ENCODE peak calls at places on chromosomes 5 and 9, in seven cellular contexts. One of them, this sample, is unnamed.

GRCh38 chr5:140977003-140977402 is 10.7 kb downstream of the PCDHAC2 start:
- DNase-seq in HepG2: no peak
- DNase-seq in HCT116: no peak
- DNase-seq in K562: no peak
- DNase-seq in H1: no peak
- DNase-seq in SK-N-SH: no peak
- DNase-seq in GM12878: no peak
- DNase-seq in this sample: no peak

GRCh38 chr5:50435131-50435530 is 6.0 kb downstream of the EMB start:
- DNase-seq in HCT116: no peak
- DNase-seq in H1: no peak
- DNase-seq in HepG2: no peak
- DNase-seq in SK-N-SH: no peak
- DNase-seq in K562: no peak
- DNase-seq in GM12878: no peak
- DNase-seq in this sample: no peak

GRCh38 chr5:69493235-69493925 is 790 bp downstream of the OCLN start:
- DNase-seq in SK-N-SH: peak
- DNase-seq in HepG2: no peak
- DNase-seq in HCT116: no peak
- DNase-seq in GM12878: no peak
- DNase-seq in H1: no peak
- DNase-seq in K562: no peak
- DNase-seq in this sample: peak

GRCh38 chr9:23611874-23612273 is 214.2 kb downstream of the ELAVL2 start:
- DNase-seq in SK-N-SH: no peak
- DNase-seq in H1: no peak
- DNase-seq in GM12878: no peak
- DNase-seq in HepG2: no peak
- DNase-seq in K562: no peak
- DNase-seq in HCT116: no peak
- DNase-seq in this sample: no peak

GRCh38 chr5:52956014-52956413 is 33.1 kb upstream of the ITGA2 start:
- DNase-seq in HCT116: no peak
- DNase-seq in GM12878: no peak
- DNase-seq in HepG2: peak
- DNase-seq in K562: no peak
- DNase-seq in SK-N-SH: no peak
- DNase-seq in H1: no peak
- DNase-seq in this sample: no peak

GRCh38 chr5:148090780-148091221 is 27.0 kb downstream of the SPINK5 start:
- DNase-seq in H1: no peak
- DNase-seq in HCT116: no peak
- DNase-seq in HepG2: no peak
- DNase-seq in SK-N-SH: no peak
- DNase-seq in GM12878: no peak
- DNase-seq in K562: no peak
- DNase-seq in this sample: no peak

GRCh38 chr9:77427256-77427927 is 220.7 kb downstream of the GNA14 start:
- DNase-seq in HCT116: no peak
- DNase-seq in GM12878: no peak
- DNase-seq in K562: no peak
- DNase-seq in HepG2: no peak
- DNase-seq in H1: no peak
- DNase-seq in SK-N-SH: no peak
- DNase-seq in this sample: no peak

GRCh38 chr5:73143716-73144115 is 23.3 kb downstream of the TMEM171 start:
- DNase-seq in K562: no peak
- DNase-seq in H1: no peak
- DNase-seq in HCT116: no peak
- DNase-seq in HepG2: no peak
- DNase-seq in SK-N-SH: no peak
- DNase-seq in GM12878: no peak
- DNase-seq in this sample: no peak

GRCh38 chr9:94639045-94639995 is at the start of gene FBP1:
- DNase-seq in K562: peak
- DNase-seq in H1: no peak
- DNase-seq in HepG2: no peak
- DNase-seq in HCT116: no peak
- DNase-seq in GM12878: no peak
- DNase-seq in SK-N-SH: no peak
- DNase-seq in this sample: peak

GRCh38 chr9:94002316-94003140 is 47.4 kb upstream of the BARX1 start:
- DNase-seq in GM12878: no peak
- DNase-seq in K562: peak
- DNase-seq in HepG2: peak
- DNase-seq in H1: no peak
- DNase-seq in SK-N-SH: peak
- DNase-seq in HCT116: no peak
- DNase-seq in this sample: peak

GRCh38 chr9:112299514-112299913 is 33.9 kb downstream of the PTBP3 start:
- DNase-seq in SK-N-SH: no peak
- DNase-seq in K562: no peak
- DNase-seq in GM12878: no peak
- DNase-seq in HepG2: peak
- DNase-seq in H1: no peak
- DNase-seq in HCT116: no peak
- DNase-seq in this sample: no peak

GRCh38 chr5:44246986-44247385 is 142.2 kb downstream of the FGF10 start:
- DNase-seq in GM12878: no peak
- DNase-seq in K562: no peak
- DNase-seq in H1: no peak
- DNase-seq in HCT116: no peak
- DNase-seq in HepG2: no peak
- DNase-seq in SK-N-SH: no peak
- DNase-seq in this sample: no peak

GRCh38 chr5:171520300-171521170 is 101.1 kb downstream of the FGF18 start:
- DNase-seq in HepG2: no peak
- DNase-seq in HCT116: no peak
- DNase-seq in GM12878: no peak
- DNase-seq in SK-N-SH: peak
- DNase-seq in H1: peak
- DNase-seq in K562: no peak
- DNase-seq in this sample: no peak

GRCh38 chr5:1745190-1745805 is 54.3 kb downstream of the MRPL36 start:
- DNase-seq in SK-N-SH: no peak
- DNase-seq in HCT116: no peak
- DNase-seq in GM12878: no peak
- DNase-seq in H1: no peak
- DNase-seq in K562: no peak
- DNase-seq in HepG2: no peak
- DNase-seq in this sample: no peak

GRCh38 chr5:110872963-110873362 is 134.2 kb downstream of the SLC25A46 start:
- DNase-seq in SK-N-SH: no peak
- DNase-seq in GM12878: no peak
- DNase-seq in K562: no peak
- DNase-seq in HepG2: no peak
- DNase-seq in HCT116: no peak
- DNase-seq in H1: no peak
- DNase-seq in this sample: no peak

GRCh38 chr9:126860077-126860756 is at the start of gene ZBTB34:
- DNase-seq in HCT116: peak
- DNase-seq in SK-N-SH: peak
- DNase-seq in GM12878: no peak
- DNase-seq in H1: peak
- DNase-seq in HepG2: peak
- DNase-seq in K562: peak
- DNase-seq in this sample: peak

GRCh38 chr5:7852542-7852941 is 1.6 kb upstream of the CFAP90 start:
- DNase-seq in HCT116: no peak
- DNase-seq in H1: no peak
- DNase-seq in GM12878: no peak
- DNase-seq in SK-N-SH: no peak
- DNase-seq in K562: no peak
- DNase-seq in HepG2: no peak
- DNase-seq in this sample: no peak

GRCh38 chr9:27460225-27461023 is 63.7 kb upstream of the IFNK start:
- DNase-seq in HepG2: no peak
- DNase-seq in K562: no peak
- DNase-seq in H1: no peak
- DNase-seq in SK-N-SH: no peak
- DNase-seq in GM12878: peak
- DNase-seq in HCT116: no peak
- DNase-seq in this sample: no peak

GRCh38 chr5:2038337-2039179 is 155.8 kb upstream of the IRX4 start:
- DNase-seq in H1: peak
- DNase-seq in GM12878: no peak
- DNase-seq in SK-N-SH: peak
- DNase-seq in HepG2: peak
- DNase-seq in HCT116: peak
- DNase-seq in K562: peak
- DNase-seq in this sample: peak

GRCh38 chr9:91421022-91421765 is 2.4 kb downstream of the NFIL3 start:
- DNase-seq in GM12878: no peak
- DNase-seq in H1: no peak
- DNase-seq in HepG2: peak
- DNase-seq in HCT116: no peak
- DNase-seq in SK-N-SH: peak
- DNase-seq in K562: no peak
- DNase-seq in this sample: no peak

GRCh38 chr5:123936548-123936947 is 424.6 kb downstream of the CSNK1G3 start:
- DNase-seq in HCT116: no peak
- DNase-seq in H1: no peak
- DNase-seq in GM12878: no peak
- DNase-seq in SK-N-SH: no peak
- DNase-seq in HepG2: no peak
- DNase-seq in K562: no peak
- DNase-seq in this sample: no peak

GRCh38 chr5:94245608-94246007 is 372.8 kb downstream of the KIAA0825 start:
- DNase-seq in K562: no peak
- DNase-seq in SK-N-SH: no peak
- DNase-seq in HCT116: no peak
- DNase-seq in GM12878: no peak
- DNase-seq in H1: no peak
- DNase-seq in HepG2: no peak
- DNase-seq in this sample: no peak

GRCh38 chr9:133828338-133828997 is 90.3 kb upstream of the SARDH start:
- DNase-seq in K562: no peak
- DNase-seq in SK-N-SH: no peak
- DNase-seq in HCT116: no peak
- DNase-seq in H1: no peak
- DNase-seq in GM12878: no peak
- DNase-seq in HepG2: no peak
- DNase-seq in this sample: no peak

DNA sequence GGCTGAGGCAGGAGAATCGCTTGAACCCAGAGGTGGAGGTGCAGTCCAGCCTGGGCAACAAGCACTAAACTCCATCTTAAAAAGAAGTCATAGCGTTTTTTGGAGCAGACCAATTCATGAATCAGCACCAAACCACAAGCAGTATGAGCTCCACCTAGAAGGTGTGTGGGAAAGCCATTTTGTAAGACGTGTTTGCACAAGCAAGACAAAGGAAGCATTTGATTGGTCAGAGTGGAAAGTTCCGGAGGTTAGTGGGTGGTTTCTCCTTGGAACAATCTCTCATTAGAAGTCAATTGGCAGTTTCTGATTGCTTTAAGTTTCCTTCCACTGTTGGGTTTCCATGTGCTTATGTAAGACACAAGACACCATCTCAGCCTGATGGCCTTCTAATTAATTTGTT is 5.0 kb downstream of the SRD5A1 start:
- DNase-seq in SK-N-SH: no peak
- DNase-seq in HepG2: no peak
- DNase-seq in GM12878: no peak
- DNase-seq in H1: no peak
- DNase-seq in K562: no peak
- DNase-seq in HCT116: no peak
- DNase-seq in this sample: no peak
- TF ChIP-seq JUND in SK-N-SH: no peak
- TF ChIP-seq JUND in HepG2: no peak
- TF ChIP-seq JUND in GM12878: no peak
- TF ChIP-seq JUND in H1: no peak
- TF ChIP-seq JUND in K562: no peak
- TF ChIP-seq JUND in HCT116: no peak
- TF ChIP-seq JUND in this sample: no peak

GRCh38 chr5:145739824-145740223 is 95.3 kb downstream of the PRELID2 start:
- DNase-seq in K562: no peak
- DNase-seq in HepG2: no peak
- DNase-seq in SK-N-SH: no peak
- DNase-seq in GM12878: no peak
- DNase-seq in H1: no peak
- DNase-seq in HCT116: no peak
- DNase-seq in this sample: no peak
- TF ChIP-seq JUND in K562: no peak
- TF ChIP-seq JUND in HepG2: no peak
- TF ChIP-seq JUND in SK-N-SH: no peak
- TF ChIP-seq JUND in GM12878: no peak
- TF ChIP-seq JUND in H1: no peak
- TF ChIP-seq JUND in HCT116: no peak
- TF ChIP-seq JUND in this sample: no peak

GRCh38 chr9:124012368-124013262 is 1.0 kb downstream of the LHX2 start:
- DNase-seq in GM12878: no peak
- DNase-seq in K562: no peak
- DNase-seq in HepG2: no peak
- DNase-seq in HCT116: no peak
- DNase-seq in H1: no peak
- DNase-seq in SK-N-SH: no peak
- DNase-seq in this sample: no peak
- TF ChIP-seq JUND in GM12878: no peak
- TF ChIP-seq JUND in K562: no peak
- TF ChIP-seq JUND in HepG2: no peak
- TF ChIP-seq JUND in HCT116: no peak
- TF ChIP-seq JUND in H1: no peak
- TF ChIP-seq JUND in SK-N-SH: no peak
- TF ChIP-seq JUND in this sample: no peak

GRCh38 chr5:153517105-153517700 is 26.7 kb downstream of the GRIA1 start:
- DNase-seq in K562: no peak
- DNase-seq in GM12878: no peak
- DNase-seq in SK-N-SH: peak
- DNase-seq in H1: no peak
- DNase-seq in HCT116: no peak
- DNase-seq in HepG2: no peak
- DNase-seq in this sample: no peak

GRCh38 chr5:153515269-153515668 is 24.8 kb downstream of the GRIA1 start:
- DNase-seq in HCT116: no peak
- DNase-seq in HepG2: no peak
- DNase-seq in K562: no peak
- DNase-seq in H1: no peak
- DNase-seq in SK-N-SH: no peak
- DNase-seq in GM12878: no peak
- DNase-seq in this sample: no peak

GRCh38 chr5:153516503-153516902 is 26.0 kb downstream of the GRIA1 start:
- DNase-seq in HepG2: no peak
- DNase-seq in H1: no peak
- DNase-seq in GM12878: no peak
- DNase-seq in HCT116: no peak
- DNase-seq in SK-N-SH: no peak
- DNase-seq in K562: no peak
- DNase-seq in this sample: no peak

GRCh38 chr5:153511632-153512031 is 21.2 kb downstream of the GRIA1 start:
- DNase-seq in H1: no peak
- DNase-seq in HepG2: no peak
- DNase-seq in SK-N-SH: no peak
- DNase-seq in K562: no peak
- DNase-seq in GM12878: no peak
- DNase-seq in HCT116: no peak
- DNase-seq in this sample: no peak

DNA sequence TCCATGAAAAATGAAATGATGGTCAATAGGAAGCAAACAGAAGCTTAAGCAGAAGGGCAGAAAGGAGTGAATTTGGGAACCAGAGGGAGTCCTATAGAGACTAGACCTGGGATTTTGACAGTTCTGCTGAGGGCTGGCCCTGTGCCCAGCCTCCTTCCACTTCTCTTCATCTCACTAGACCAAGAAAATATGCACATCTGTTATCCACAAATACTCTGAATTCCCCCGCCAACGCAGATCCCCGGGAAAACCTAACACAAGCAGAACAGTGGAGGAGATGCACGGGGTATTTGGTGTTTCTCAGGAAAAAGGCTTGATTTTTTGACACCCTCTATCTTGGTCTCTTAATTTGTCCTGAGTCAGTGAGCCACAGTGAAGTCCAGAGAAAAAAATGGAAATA is 22.7 kb downstream of the GRIA1 start:
- DNase-seq in H1: no peak
- DNase-seq in GM12878: no peak
- DNase-seq in HCT116: no peak
- DNase-seq in K562: no peak
- DNase-seq in HepG2: no peak
- DNase-seq in SK-N-SH: no peak
- DNase-seq in this sample: no peak
- TF ChIP-seq JUND in H1: no peak
- TF ChIP-seq JUND in GM12878: no peak
- TF ChIP-seq JUND in HCT116: no peak
- TF ChIP-seq JUND in K562: no peak
- TF ChIP-seq JUND in HepG2: no peak
- TF ChIP-seq JUND in SK-N-SH: no peak
- TF ChIP-seq JUND in this sample: no peak

This sample was measured in T47D.